ENCODE peak calls at places on chromosomes 7 and 10, in four cellular contexts. J is adrenal gland, N is thoracic aorta, X is K562. C is an unnamed sample. For H3K4me1, the result is how much of the 10 kb centered on the place peaks cover.

GRCh38 chr7:55435466-55435865 is 70.3 kb downstream of the LANCL2 start:
- DNase-seq in J (no peak), N (no peak), X (no peak), C (peak)

GRCh38 chr10:55629792-55630490 is 731.1 kb downstream of the ZWINT start:
- DNase-seq in N (no peak), J (peak), X (peak), C (peak)

GRCh38 chr10:111646021-111646420 is 537.5 kb downstream of the GPAM start:
- DNase-seq in X (no peak), N (no peak), J (no peak), C (no peak)

GRCh38 chr7:139033346-139034114 is 2.3 kb downstream of the ZC3HAV1L start:
- DNase-seq in J (no peak), X (no peak), N (no peak), C (no peak)

GRCh38 chr7:85890244-85890811 is 703.5 kb upstream of the SEMA3D start:
- DNase-seq in N (no peak), J (no peak), X (peak), C (no peak)

GRCh38 chr10:9824546-9825164 is 1193.0 kb upstream of the CELF2 start:
- DNase-seq in X (peak), J (no peak), N (no peak), C (no peak)

GRCh38 chr7:75963383-75963995 is 30.9 kb downstream of the TMEM120A start:
- DNase-seq in X (no peak), N (no peak), J (no peak), C (no peak)

GRCh38 chr7:23970193-23970592 is 260.2 kb downstream of the STK31 start:
- DNase-seq in J (no peak), N (no peak), X (no peak), C (no peak)

GRCh38 chr7:140674899-140675701 is 2.4 kb downstream of the ADCK2 start:
- DNase-seq in X (peak), J (peak), N (no peak), C (peak)

GRCh38 chr10:34018129-34018528 is 683.7 kb upstream of the NRP1 start:
- DNase-seq in X (no peak), N (no peak), J (no peak), C (no peak)

GRCh38 chr7:159318682-159319351 is 174.2 kb upstream of the VIPR2 start:
- DNase-seq in N (no peak), J (no peak), X (no peak), C (no peak)

GRCh38 chr7:114644455-114644854 is 229.8 kb downstream of the FOXP2 start:
- DNase-seq in J (no peak), X (no peak), N (no peak), C (no peak)

GRCh38 chr7:50362712-50363282 is 58.3 kb downstream of the IKZF1 start:
- DNase-seq in J (no peak), X (no peak), N (no peak), C (no peak)

GRCh38 chr7:74371381-74372059 is 82.2 kb upstream of the GTF2IRD1 start:
- DNase-seq in N (no peak), J (no peak), X (peak), C (no peak)

GRCh38 chr10:93494494-93494893 is 1.9 kb upstream of the CEP55 start:
- DNase-seq in X (no peak), N (no peak), J (no peak), C (no peak)

GRCh38 chr10:124035306-124035927 is 58.0 kb downstream of the CHST15 start:
- DNase-seq in J (no peak), N (no peak), X (no peak), C (no peak)

GRCh38 chr7:54817125-54817524 is 58.1 kb upstream of the SEC61G start:
- DNase-seq in X (no peak), N (no peak), J (no peak), C (no peak)

GRCh38 chr10:121753726-121754476 is 155.7 kb upstream of the FGFR2 start:
- DNase-seq in N (no peak), J (no peak), X (no peak), C (no peak)

GRCh38 chr10:2658780-2659179 is 408.6 kb upstream of the PFKP start:
- DNase-seq in N (no peak), J (no peak), X (no peak), C (no peak)

GRCh38 chr10:36606234-36606839 is 519.1 kb upstream of the ANKRD30A start:
- DNase-seq in J (no peak), X (no peak), N (no peak), C (no peak)

GRCh38 chr7:16811555-16811954 is 6.8 kb upstream of the AGR2 start:
- DNase-seq in N (no peak), X (no peak), J (no peak), C (no peak)

GRCh38 chr7:28835800-28836199 is 122.3 kb downstream of the TRIL start:
- DNase-seq in N (no peak), J (no peak), X (no peak), C (no peak)

GRCh38 chr7:83588602-83589240 is 60.2 kb downstream of the SEMA3E start:
- DNase-seq in N (no peak), J (no peak), X (no peak), C (peak)

GRCh38 chr10:58590152-58590551 is 77.5 kb downstream of the BICC1 start:
- DNase-seq in N (no peak), J (peak), X (no peak), C (peak)

GRCh38 chr10:88755753-88756152 is 4.1 kb upstream of the LIPN start:
- DNase-seq in N (no peak), J (no peak), X (no peak), C (no peak)

GRCh38 chr10:47260505-47261111 is 39.4 kb upstream of the GDF10 start:
- DNase-seq in N (no peak), J (no peak), X (peak), C (peak)

GRCh38 chr7:100215895-100216294 is 3.9 kb upstream of the PVRIG start:
- DNase-seq in X (no peak), J (no peak), N (no peak), C (no peak)

DNA sequence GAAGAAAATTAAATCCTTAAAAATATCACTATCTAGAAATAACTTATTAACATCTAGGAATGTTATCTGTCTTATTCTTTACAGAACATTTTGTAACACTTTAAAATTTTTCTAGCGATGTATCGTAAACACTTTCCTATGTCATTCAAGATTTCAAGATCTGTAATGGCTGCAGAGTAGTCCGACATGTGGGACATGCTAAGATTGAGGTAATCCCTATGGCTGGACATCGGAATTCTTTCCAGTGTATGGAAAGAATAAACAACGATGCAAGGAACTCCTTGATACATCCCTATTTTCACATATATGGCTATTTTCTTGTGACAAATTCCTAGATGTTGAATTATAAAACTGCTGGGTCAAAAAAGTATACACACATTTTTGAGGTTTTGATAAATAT is 37.5 kb downstream of the GNA12 start:
- DNase-seq in X (no peak), J (no peak), N (no peak), C (no peak)
- H3K4me1 ChIP-seq in X (under half), J (under half), N (under half), C (under half)

DNA sequence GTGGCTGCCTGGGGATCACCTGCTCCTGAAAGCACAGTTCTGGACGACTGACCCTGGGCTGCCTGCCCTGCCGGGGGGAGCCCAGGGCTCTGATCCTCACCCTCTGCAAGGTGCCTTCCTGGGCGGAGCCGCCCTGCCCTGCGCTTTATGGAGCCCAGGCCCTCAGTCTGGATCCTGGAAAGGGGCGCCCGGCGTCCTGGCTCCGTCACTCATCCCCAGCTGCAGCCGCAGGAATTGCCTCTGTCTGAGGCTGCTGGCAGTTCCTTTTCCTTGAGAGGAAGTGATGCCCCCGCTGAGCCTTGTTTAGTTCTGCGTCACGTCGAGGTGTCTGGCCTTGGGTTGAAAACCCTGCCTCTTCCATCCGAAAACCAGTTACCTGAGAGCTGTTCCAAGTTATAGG is 5.2 kb downstream of the MAFK start:
- DNase-seq in N (no peak), X (no peak), J (no peak), C (no peak)
- H3K4me1 ChIP-seq in N (under half), X (half or more), J (half or more), C (under half)

GRCh38 chr7:108310351-108310750 is 145.9 kb downstream of the NRCAM start:
- DNase-seq in X (no peak), N (no peak), J (no peak), C (no peak)

GRCh38 chr7:108308913-108309312 is 147.3 kb downstream of the NRCAM start:
- DNase-seq in X (no peak), J (no peak), N (no peak), C (no peak)

GRCh38 chr7:108311446-108312168 is 144.6 kb downstream of the NRCAM start:
- DNase-seq in J (no peak), X (no peak), N (no peak), C (no peak)

GRCh38 chr7:108307246-108307982 is 148.8 kb downstream of the NRCAM start:
- DNase-seq in J (no peak), X (no peak), N (no peak), C (peak)

DNA sequence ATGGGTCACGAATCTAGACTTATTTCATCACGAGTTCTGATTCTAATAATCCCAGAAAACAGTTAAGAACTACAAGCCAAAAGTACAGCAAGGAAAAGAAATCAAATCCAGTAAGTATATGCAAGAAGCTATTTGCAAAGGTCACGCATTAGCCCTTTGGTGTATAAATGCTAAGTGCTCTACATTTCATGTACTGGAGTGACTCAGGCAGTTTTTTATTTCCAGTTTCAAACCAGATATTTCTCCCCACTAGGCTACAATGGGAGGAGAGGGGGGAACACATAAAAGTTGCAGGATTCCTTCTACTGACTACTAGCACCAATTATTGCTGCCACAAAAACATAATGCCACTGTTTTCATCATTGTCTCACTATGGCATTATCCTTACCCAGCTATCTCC is 148.0 kb downstream of the NRCAM start:
- DNase-seq in J (no peak), X (no peak), N (no peak), C (no peak)
- H3K4me1 ChIP-seq in J (under half), X (under half), N (under half), C (under half)

DNA sequence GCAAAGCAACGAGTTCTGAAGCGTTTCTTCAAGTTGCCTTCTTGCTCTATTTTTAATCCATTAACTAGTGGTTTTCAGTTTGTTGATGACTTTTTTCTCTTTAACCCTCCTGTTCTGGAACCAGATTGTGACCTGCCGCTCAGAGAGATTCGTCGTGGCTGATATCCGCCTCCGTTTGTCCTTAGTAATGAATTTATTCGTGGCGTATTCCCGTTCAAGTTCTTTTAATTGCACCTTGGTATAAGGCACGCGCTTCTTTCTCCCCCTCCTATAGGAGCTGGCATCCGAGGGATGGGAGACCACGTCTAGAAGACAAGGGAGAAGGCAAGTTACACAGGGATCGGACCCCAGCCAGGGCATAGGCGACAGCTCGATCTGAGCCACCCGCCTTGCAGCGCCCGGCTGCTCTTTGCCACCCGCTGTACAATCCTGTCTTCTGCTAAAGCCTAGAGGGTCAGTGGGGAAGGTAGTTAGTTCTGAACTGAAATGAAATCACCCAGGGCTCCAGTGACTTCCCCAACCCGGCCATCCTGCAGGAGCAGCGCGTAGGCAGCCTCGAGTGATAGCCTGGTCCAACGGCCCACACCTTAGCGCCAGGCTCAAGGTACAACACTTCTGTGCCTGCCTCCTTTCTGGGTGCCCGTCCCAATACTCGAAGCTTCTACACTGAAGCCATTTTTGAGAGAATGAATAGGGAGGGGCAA is 1.6 kb downstream of the HOXA13 start:
- DNase-seq in J (no peak), X (no peak), N (no peak), C (no peak)
- H3K4me1 ChIP-seq in J (under half), X (under half), N (under half), C (under half)

GRCh38 chr7:44084695-44085094 is 2.4 kb upstream of the POLM start:
- DNase-seq in J (no peak), X (no peak), N (no peak), C (no peak)

GRCh38 chr7:44081266-44081748 is 1.0 kb downstream of the POLM start:
- DNase-seq in N (no peak), X (peak), J (no peak), C (no peak)

GRCh38 chr7:44085549-44085948 is 3.2 kb upstream of the POLM start:
- DNase-seq in N (no peak), J (no peak), X (no peak), C (no peak)

GRCh38 chr7:44082541-44083207 is 344 bp upstream of the POLM start:
- DNase-seq in N (peak), J (peak), X (peak), C (peak)

GRCh38 chr7:44083796-44084195 is 1.5 kb upstream of the POLM start:
- DNase-seq in J (no peak), X (no peak), N (no peak), C (no peak)
- H3K4me1 ChIP-seq in J (under half), X (under half), N (under half), C (under half)

GRCh38 chr7:3027455-3027854 is 16.2 kb downstream of the CARD11 start:
- DNase-seq in J (no peak), N (no peak), X (no peak), C (no peak)

GRCh38 chr7:3028767-3029111 is 14.9 kb downstream of the CARD11 start:
- DNase-seq in N (no peak), X (no peak), J (no peak), C (no peak)

GRCh38 chr7:3028071-3028766 is 15.4 kb downstream of the CARD11 start:
- DNase-seq in X (no peak), J (peak), N (peak), C (no peak)

GRCh38 chr7:3025616-3026015 is 18.1 kb downstream of the CARD11 start:
- DNase-seq in J (no peak), N (no peak), X (no peak), C (no peak)

GRCh38 chr7:3027005-3027404 is 16.7 kb downstream of the CARD11 start:
- DNase-seq in X (no peak), N (no peak), J (peak), C (peak)
- H3K4me1 ChIP-seq in X (under half), N (under half), J (under half), C (under half)

GRCh38 chr10:79147796-79148451 is 79.2 kb downstream of the ZMIZ1 start:
- DNase-seq in J (no peak), X (no peak), N (no peak), C (no peak)
- H3K4me1 ChIP-seq in J (half or more), X (half or more), N (half or more), C (half or more)

GRCh38 chr10:91197044-91197651 is 23.3 kb upstream of the PCGF5 start:
- DNase-seq in J (no peak), X (no peak), N (no peak), C (no peak)
- H3K4me1 ChIP-seq in J (under half), X (under half), N (under half), C (under half)

DNA sequence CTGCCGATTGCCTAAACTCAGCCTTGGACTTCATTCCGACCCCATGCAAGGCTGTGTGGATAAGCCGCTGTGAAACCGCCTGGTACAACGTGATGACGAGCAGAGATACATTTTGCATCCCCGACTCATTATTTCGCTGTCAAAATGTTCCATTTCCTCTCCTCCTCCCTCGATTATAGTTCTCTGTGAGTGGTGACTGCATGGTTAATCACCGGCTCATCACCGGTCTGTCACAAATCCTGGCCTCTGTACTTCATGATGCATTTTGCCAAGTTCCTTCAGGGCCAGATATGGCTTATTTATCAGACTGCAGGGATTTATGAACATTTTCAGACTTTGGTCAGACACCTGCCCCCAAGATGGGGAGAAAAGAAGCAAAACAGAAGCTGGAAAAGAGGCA is 461.6 kb upstream of the DPP6 start:
- DNase-seq in X (no peak), J (no peak), N (no peak), C (no peak)
- H3K4me1 ChIP-seq in X (under half), J (under half), N (under half), C (under half)